ENCODE peak calls at places on chromosome 14, in four cellular contexts. V is effector CD4-positive, alpha-beta T cell; A is gastrocnemius medialis; W is chondrocyte. M is an unnamed sample.

GRCh38 chr14:34438438-34438837 is 23.6 kb downstream of the SPTSSA start:
- DNase-seq in V (no peak), A (no peak), W (no peak), M (no peak)

GRCh38 chr14:51884086-51884927 is 23.9 kb downstream of the GNG2 start:
- DNase-seq in V (no peak), W (no peak), A (no peak), M (no peak)

GRCh38 chr14:90965765-90966164 is 94.7 kb downstream of the RPS6KA5 start:
- DNase-seq in V (no peak), A (no peak), W (no peak), M (no peak)

GRCh38 chr14:32259368-32260013 is 56.4 kb upstream of the RNU6-8 start:
- DNase-seq in A (no peak), V (no peak), W (no peak), M (no peak)

GRCh38 chr14:71824816-71825215 is 107.4 kb upstream of the RGS6 start:
- DNase-seq in A (no peak), W (no peak), V (no peak), M (no peak)

GRCh38 chr14:31927348-31927826 is 149.7 kb upstream of the ARHGAP5 start:
- DNase-seq in W (no peak), A (no peak), V (no peak), M (no peak)

GRCh38 chr14:74584966-74585365 is 27.1 kb downstream of the LTBP2 start:
- DNase-seq in V (no peak), W (peak; percentile 19), A (no peak), M (no peak)

GRCh38 chr14:83940253-83940652 is 1589.7 kb upstream of the FLRT2 start:
- DNase-seq in W (no peak), A (no peak), V (no peak), M (no peak)

GRCh38 chr14:89366580-89367448 is 50.2 kb downstream of the FOXN3 start:
- DNase-seq in W (no peak), V (no peak), A (peak; percentile 40), M (no peak)

GRCh38 chr14:51533877-51534553 is 117.7 kb upstream of the FRMD6 start:
- DNase-seq in W (no peak), V (no peak), A (no peak), M (no peak)

GRCh38 chr14:100573009-100573756 is 14.0 kb downstream of the BEGAIN start:
- DNase-seq in A (no peak), W (no peak), V (no peak), M (no peak)

GRCh38 chr14:101187017-101187815 is 283.7 kb upstream of the RTL1 start:
- DNase-seq in W (no peak), V (no peak), A (no peak), M (peak; percentile 72)

GRCh38 chr14:41380017-41380416 is 226.7 kb upstream of the LRFN5 start:
- DNase-seq in V (no peak), W (no peak), A (no peak), M (no peak)

GRCh38 chr14:38567728-38568127 is 311.8 kb upstream of the CLEC14A start:
- DNase-seq in V (no peak), W (no peak), A (no peak), M (no peak)

GRCh38 chr14:92680781-92681650 is 67.4 kb downstream of the LGMN start:
- DNase-seq in V (peak; percentile 55), A (peak; percentile 42), W (peak; percentile 75), M (peak; percentile 67)

GRCh38 chr14:75361751-75362433 is 65.9 kb upstream of the JDP2 start:
- DNase-seq in W (no peak), A (peak; percentile 56), V (no peak), M (no peak)

GRCh38 chr14:64758711-64759554 is 54.7 kb downstream of the PLEKHG3 start:
- DNase-seq in W (peak; percentile 63), V (no peak), A (no peak), M (no peak)

GRCh38 chr14:29528889-29529288 is 398.8 kb downstream of the PRKD1 start:
- DNase-seq in A (no peak), V (no peak), W (no peak), M (no peak)

GRCh38 chr14:97442363-97442762 is 645.2 kb downstream of the VRK1 start:
- DNase-seq in A (no peak), W (no peak), V (no peak), M (no peak)

GRCh38 chr14:68921666-68922065 is 57.4 kb downstream of the ACTN1 start:
- DNase-seq in W (no peak), A (no peak), V (no peak), M (no peak)

GRCh38 chr14:51317373-51317772 is 77.3 kb downstream of the TMX1 start:
- DNase-seq in A (no peak), V (no peak), W (no peak), M (no peak)

GRCh38 chr14:66459603-66460002 is 26.6 kb upstream of the CCDC196 start:
- DNase-seq in V (no peak), W (no peak), A (no peak), M (no peak)

GRCh38 chr14:68377459-68377858 is 415.4 kb downstream of the ZFP36L1 start:
- DNase-seq in W (no peak), A (peak; percentile 48), V (no peak), M (peak; percentile 66)

GRCh38 chr14:72549026-72549425 is 344.9 kb downstream of the DPF3 start:
- DNase-seq in W (no peak), V (no peak), A (no peak), M (no peak)

GRCh38 chr14:93543766-93544165 is 113.0 kb downstream of the UNC79 start:
- DNase-seq in W (no peak), A (no peak), V (no peak), M (no peak)

GRCh38 chr14:35034440-35034833 is 11.6 kb upstream of the FAM177A1 start:
- DNase-seq in W (no peak), V (no peak), A (no peak), M (no peak)